ENCODE peak calls at places on chromosomes 1 and 21, in eight cellular contexts. O is CD8-positive, alpha-beta T cell; P is heart left ventricle; V is endodermal cell; W is lung; I is epithelial cell of esophagus; R is psoas muscle; D is astrocyte of the spinal cord. Q is an unnamed sample.

GRCh38 chr1:16181887-16182719 is 26.2 kb upstream of the EPHA2 start:
- DNase-seq in O (no peak), P (peak), V (peak), W (peak), I (peak), R (peak), D (peak), Q (no peak)

GRCh38 chr1:156052862-156053769 is 482 bp downstream of the UBQLN4 start:
- DNase-seq in O (peak), P (peak), V (peak), W (peak), I (peak), R (peak), D (peak), Q (peak)

GRCh38 chr1:94648225-94649007 is 106.9 kb upstream of the F3 start:
- DNase-seq in O (no peak), P (no peak), V (no peak), W (no peak), I (peak), R (peak), D (peak), Q (no peak)

GRCh38 chr1:8625981-8626898 is 191.2 kb downstream of the RERE start:
- DNase-seq in O (no peak), P (no peak), V (no peak), W (no peak), I (peak), R (no peak), D (peak), Q (no peak)

GRCh38 chr1:247043406-247043805 is 35.2 kb downstream of the ZNF670 start:
- DNase-seq in O (no peak), P (no peak), V (no peak), W (no peak), I (no peak), R (no peak), D (no peak), Q (no peak)

GRCh38 chr1:15286452-15286851 is 39.4 kb downstream of the FHAD1 start:
- DNase-seq in O (no peak), P (no peak), V (peak), W (no peak), I (no peak), R (no peak), D (no peak), Q (no peak)

GRCh38 chr1:33257759-33258712 is 1.7 kb downstream of the ZNF362 start:
- DNase-seq in O (no peak), P (no peak), V (no peak), W (no peak), I (peak), R (no peak), D (no peak), Q (no peak)

GRCh38 chr1:106047210-106047609 is 1009.3 kb upstream of the PRMT6 start:
- DNase-seq in O (no peak), P (no peak), V (no peak), W (no peak), I (no peak), R (no peak), D (no peak), Q (no peak)

GRCh38 chr1:18994381-18994780 is 37.9 kb upstream of the IFFO2 start:
- DNase-seq in O (no peak), P (no peak), V (no peak), W (no peak), I (no peak), R (no peak), D (no peak), Q (no peak)

GRCh38 chr1:12621346-12622320 is 3.6 kb upstream of the DHRS3 start:
- DNase-seq in O (no peak), P (no peak), V (no peak), W (no peak), I (no peak), R (no peak), D (no peak), Q (no peak)

GRCh38 chr21:34204021-34204420 is 130.6 kb downstream of the MRPS6 start:
- DNase-seq in O (no peak), P (no peak), V (no peak), W (no peak), I (no peak), R (no peak), D (no peak), Q (no peak)

GRCh38 chr1:44354268-44354839 is 703 bp downstream of the ERI3 start:
- DNase-seq in O (no peak), P (no peak), V (no peak), W (no peak), I (peak), R (peak), D (peak), Q (no peak)

GRCh38 chr21:42883921-42884320 is 4.6 kb upstream of the WDR4 start:
- DNase-seq in O (no peak), P (no peak), V (no peak), W (no peak), I (no peak), R (no peak), D (no peak), Q (no peak)
- TF ChIP-seq CTCF in O (no peak), P (no peak), V (no peak), W (no peak), I (no peak), R (no peak), D (no peak), Q (no peak)

GRCh38 chr1:241311056-241311746 is 45.8 kb downstream of the RGS7 start:
- DNase-seq in O (no peak), P (no peak), V (no peak), W (no peak), I (no peak), R (no peak), D (no peak), Q (no peak)
- TF ChIP-seq CTCF in O (no peak), P (no peak), V (peak), W (no peak), I (no peak), R (no peak), D (no peak), Q (no peak)

GRCh38 chr1:23081376-23081775 is 62.1 kb downstream of the KDM1A start:
- DNase-seq in O (no peak), P (no peak), V (peak), W (no peak), I (peak), R (no peak), D (no peak), Q (no peak)
- TF ChIP-seq CTCF in O (no peak), P (no peak), V (peak), W (no peak), I (peak), R (no peak), D (peak), Q (no peak)

GRCh38 chr1:164624393-164624792 is 65.4 kb downstream of the PBX1 start:
- DNase-seq in O (no peak), P (no peak), V (no peak), W (no peak), I (no peak), R (no peak), D (no peak), Q (no peak)

GRCh38 chr1:164628758-164629157 is 69.8 kb downstream of the PBX1 start:
- DNase-seq in O (no peak), P (no peak), V (no peak), W (no peak), I (no peak), R (no peak), D (no peak), Q (no peak)

GRCh38 chr1:164623805-164624204 is 64.8 kb downstream of the PBX1 start:
- DNase-seq in O (no peak), P (no peak), V (no peak), W (no peak), I (no peak), R (no peak), D (no peak), Q (no peak)

GRCh38 chr1:164622057-164622840 is 63.3 kb downstream of the PBX1 start:
- DNase-seq in O (no peak), P (no peak), V (no peak), W (no peak), I (no peak), R (no peak), D (no peak), Q (no peak)

GRCh38 chr1:164625004-164625617 is 66.1 kb downstream of the PBX1 start:
- DNase-seq in O (no peak), P (no peak), V (no peak), W (no peak), I (no peak), R (no peak), D (no peak), Q (no peak)
- TF ChIP-seq CTCF in O (no peak), P (no peak), V (peak), W (no peak), I (peak), R (peak), D (peak), Q (no peak)

GRCh38 chr1:86811539-86811938 is 102.4 kb downstream of the SELENOF start:
- DNase-seq in O (no peak), P (no peak), V (peak), W (no peak), I (no peak), R (no peak), D (no peak), Q (no peak)
- TF ChIP-seq CTCF in O (no peak), P (no peak), V (peak), W (no peak), I (no peak), R (no peak), D (no peak), Q (no peak)

GRCh38 chr1:203548917-203549708 is 55.2 kb downstream of the OPTC start:
- DNase-seq in O (no peak), P (no peak), V (peak), W (no peak), I (peak), R (no peak), D (no peak), Q (no peak)
- TF ChIP-seq CTCF in O (no peak), P (no peak), V (no peak), W (no peak), I (no peak), R (no peak), D (no peak), Q (no peak)

GRCh38 chr1:25744140-25744581 is 55.8 kb upstream of the SELENON start:
- DNase-seq in O (no peak), P (peak), V (peak), W (peak), I (peak), R (peak), D (peak), Q (no peak)
- TF ChIP-seq CTCF in O (no peak), P (peak), V (peak), W (peak), I (peak), R (peak), D (peak), Q (no peak)

GRCh38 chr1:27011976-27012563 is 580 bp downstream of the TENT5B start:
- DNase-seq in O (no peak), P (no peak), V (no peak), W (no peak), I (no peak), R (no peak), D (no peak), Q (no peak)

GRCh38 chr1:27007909-27008582 is 4.6 kb downstream of the TENT5B start:
- DNase-seq in O (no peak), P (no peak), V (peak), W (peak), I (peak), R (no peak), D (no peak), Q (no peak)

GRCh38 chr1:27010226-27010994 is 2.2 kb downstream of the TENT5B start:
- DNase-seq in O (no peak), P (no peak), V (no peak), W (no peak), I (no peak), R (no peak), D (no peak), Q (no peak)

GRCh38 chr1:27011058-27011764 is 1.4 kb downstream of the TENT5B start:
- DNase-seq in O (no peak), P (no peak), V (peak), W (peak), I (peak), R (peak), D (peak), Q (no peak)

DNA sequence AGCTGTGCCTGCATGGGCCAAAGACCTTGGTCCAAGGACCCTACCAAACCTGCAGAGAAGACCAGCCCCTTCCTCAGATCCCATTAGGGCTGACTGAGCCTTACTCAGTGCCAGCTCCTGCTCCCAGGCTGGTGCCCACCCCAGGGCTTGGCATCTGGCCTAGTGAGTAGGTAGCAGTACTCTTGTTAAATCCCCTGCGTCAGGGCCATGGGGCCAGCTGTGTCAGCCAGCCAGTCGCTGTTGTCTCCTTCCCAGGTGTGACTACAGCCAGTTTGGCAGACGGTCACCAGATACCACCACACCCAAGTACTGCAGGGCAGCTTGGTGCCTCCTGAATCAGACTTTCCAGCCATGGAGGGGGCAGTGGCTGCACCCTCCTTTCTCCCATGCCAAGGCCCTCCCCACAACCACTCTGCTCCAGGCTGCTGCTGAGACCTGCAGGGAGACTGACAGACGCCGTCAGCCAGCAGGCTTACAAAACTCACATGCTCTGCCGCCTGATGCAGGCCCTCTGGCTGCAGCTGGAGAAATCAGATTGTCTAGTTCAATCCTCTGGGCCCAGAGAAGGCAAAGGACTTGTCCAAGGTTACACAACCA is 3.0 kb downstream of the TENT5B start:
- DNase-seq in O (no peak), P (peak), V (peak), W (no peak), I (peak), R (no peak), D (no peak), Q (no peak)
- TF ChIP-seq CTCF in O (no peak), P (no peak), V (no peak), W (no peak), I (peak), R (no peak), D (no peak), Q (no peak)